ENCODE peak calls at places on chromosomes 13 and 19, in six cellular contexts. Z is CD4-positive, alpha-beta T cell; V is ovary; G is gastrocnemius medialis; E is MM.1S; W is left lung. H is an unnamed sample. For H3K27me3, the result is how much of the 10 kb centered on the place peaks cover.

GRCh38 chr19:17473041-17473440 is 2.7 kb downstream of the SLC27A1 start:
- DNase-seq in Z (no peak), V (no peak), G (peak), E (no peak), W (no peak), H (no peak)

GRCh38 chr19:45464861-45465427 is 2.9 kb upstream of the FOSB start:
- DNase-seq in Z (no peak), V (no peak), G (no peak), E (no peak), W (no peak), H (no peak)

GRCh38 chr13:48333976-48334375 is 30.4 kb downstream of the RB1 start:
- DNase-seq in Z (no peak), V (no peak), G (no peak), E (no peak), W (no peak), H (no peak)

GRCh38 chr19:55179570-55180484 is at the start of gene SYT5:
- DNase-seq in Z (peak), V (peak), G (no peak), E (peak), W (no peak), H (peak)

GRCh38 chr19:37969695-37970094 is 62.7 kb downstream of the SIPA1L3 start:
- DNase-seq in Z (no peak), V (no peak), G (no peak), E (no peak), W (no peak), H (no peak)

GRCh38 chr13:30339721-30340366 is 32.5 kb upstream of the KATNAL1 start:
- DNase-seq in Z (no peak), V (peak), G (no peak), E (no peak), W (no peak), H (no peak)

GRCh38 chr13:66665991-66666390 is 564.1 kb downstream of the PCDH9 start:
- DNase-seq in Z (no peak), V (no peak), G (no peak), E (no peak), W (peak), H (no peak)

GRCh38 chr13:98842858-98843481 is 90.5 kb upstream of the SLC15A1 start:
- DNase-seq in Z (peak), V (peak), G (no peak), E (peak), W (no peak), H (peak)

GRCh38 chr19:39001016-39001415 is 25.5 kb upstream of the FBXO17 start:
- DNase-seq in Z (no peak), V (no peak), G (no peak), E (no peak), W (no peak), H (no peak)

GRCh38 chr13:81872581-81872980 is 1531.7 kb upstream of the SPRY2 start:
- DNase-seq in Z (no peak), V (no peak), G (no peak), E (peak), W (no peak), H (no peak)

GRCh38 chr19:7732045-7732444 is at the start of gene CLEC4G:
- DNase-seq in Z (no peak), V (no peak), G (no peak), E (no peak), W (no peak), H (no peak)

GRCh38 chr13:79295906-79296564 is 110.0 kb downstream of the RBM26 start:
- DNase-seq in Z (no peak), V (no peak), G (no peak), E (no peak), W (no peak), H (no peak)

GRCh38 chr19:17337675-17338439 is 504 bp downstream of the GTPBP3 start:
- DNase-seq in Z (no peak), V (peak), G (no peak), E (peak), W (no peak), H (no peak)

GRCh38 chr13:112102243-112102642 is 35.3 kb downstream of the SOX1 start:
- DNase-seq in Z (no peak), V (no peak), G (no peak), E (no peak), W (no peak), H (no peak)

GRCh38 chr13:26280822-26281221 is 26.9 kb downstream of the CDK8 start:
- DNase-seq in Z (no peak), V (no peak), G (no peak), E (no peak), W (no peak), H (no peak)

GRCh38 chr19:28553005-28553404 is 659.9 kb downstream of the UQCRFS1 start:
- DNase-seq in Z (no peak), V (no peak), G (no peak), E (no peak), W (no peak), H (no peak)

GRCh38 chr19:6639439-6639838 is 30.5 kb downstream of the TNFSF14 start:
- DNase-seq in Z (no peak), V (no peak), G (no peak), E (no peak), W (no peak), H (no peak)

GRCh38 chr13:91459485-91459884 is 61.1 kb downstream of the GPC5 start:
- DNase-seq in Z (no peak), V (no peak), G (no peak), E (no peak), W (no peak), H (no peak)

GRCh38 chr19:2375341-2376121 is 15.5 kb downstream of the TMPRSS9 start:
- DNase-seq in Z (no peak), V (no peak), G (no peak), E (no peak), W (no peak), H (no peak)

GRCh38 chr13:74316531-74316930 is 182.3 kb upstream of the KLF12 start:
- DNase-seq in Z (no peak), V (no peak), G (no peak), E (no peak), W (no peak), H (no peak)

GRCh38 chr13:112170823-112171569 is 104.0 kb downstream of the SOX1 start:
- DNase-seq in Z (no peak), V (no peak), G (no peak), E (no peak), W (no peak), H (no peak)

GRCh38 chr19:36819130-36819630 is 19.0 kb downstream of the ZNF790 start:
- DNase-seq in Z (no peak), V (no peak), G (no peak), E (no peak), W (no peak), H (no peak)

GRCh38 chr19:588093-588742 is 1.5 kb upstream of the HCN2 start:
- DNase-seq in Z (peak), V (peak), G (no peak), E (peak), W (peak), H (peak)

GRCh38 chr19:870963-871401 is 11.5 kb downstream of the CFD start:
- DNase-seq in Z (no peak), V (peak), G (no peak), E (no peak), W (no peak), H (peak)

GRCh38 chr19:22545751-22546150 is 88.4 kb upstream of the ZNF492 start:
- DNase-seq in Z (no peak), V (peak), G (no peak), E (peak), W (no peak), H (peak)

GRCh38 chr19:41906916-41907680 is 21.2 kb downstream of the ERFL start:
- DNase-seq in Z (no peak), V (no peak), G (no peak), E (no peak), W (no peak), H (no peak)

GRCh38 chr19:41906271-41906670 is 22.0 kb downstream of the ERFL start:
- DNase-seq in Z (no peak), V (no peak), G (no peak), E (no peak), W (no peak), H (no peak)

GRCh38 chr19:41903161-41903953 is 20.4 kb downstream of the ARHGEF1 start:
- DNase-seq in Z (no peak), V (no peak), G (no peak), E (no peak), W (peak), H (no peak)

GRCh38 chr19:41904118-41904870 is 21.3 kb downstream of the ARHGEF1 start:
- DNase-seq in Z (no peak), V (no peak), G (no peak), E (no peak), W (peak), H (no peak)

DNA sequence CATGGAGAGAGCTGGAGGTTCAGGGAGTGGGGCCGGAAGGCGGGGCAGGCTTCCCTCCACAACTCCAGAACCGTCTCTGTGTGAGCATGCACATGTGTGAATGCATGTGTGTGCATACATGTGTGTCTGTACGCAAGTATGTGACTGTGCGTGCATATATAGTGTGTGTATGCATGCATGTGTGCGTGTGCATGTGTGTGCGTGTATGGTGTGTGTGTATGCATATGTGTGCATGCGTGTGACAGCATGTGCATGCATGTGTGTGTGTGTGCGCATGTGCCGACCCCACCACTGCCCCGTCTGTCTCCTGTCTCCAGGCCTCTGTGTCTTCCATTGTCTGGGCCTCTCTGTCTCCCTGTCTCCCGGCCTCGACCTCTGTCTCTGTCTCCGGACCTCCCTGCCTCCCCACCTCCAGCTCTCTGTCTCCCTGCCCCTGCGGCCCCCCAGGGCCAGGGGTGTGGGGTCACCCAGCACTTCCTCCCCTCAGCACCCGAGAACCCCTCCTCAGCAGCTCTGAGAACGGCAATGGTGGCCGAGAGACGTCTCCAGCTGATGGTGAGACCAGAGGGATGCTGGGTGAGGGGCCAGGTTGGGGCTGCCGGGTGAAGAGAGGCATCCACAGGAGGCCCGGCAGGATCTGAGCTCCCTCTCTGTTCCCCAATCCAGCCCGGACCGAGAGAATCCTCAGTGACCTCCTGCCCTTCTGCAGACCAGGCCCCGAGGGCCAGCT is 22.5 kb downstream of the ARHGEF1 start:
- DNase-seq in Z (no peak), V (no peak), G (no peak), E (no peak), W (peak), H (no peak)
- H3K27ac ChIP-seq in Z (no peak), V (no peak), G (no peak), E (no peak), W (no peak), H (no peak)

DNA sequence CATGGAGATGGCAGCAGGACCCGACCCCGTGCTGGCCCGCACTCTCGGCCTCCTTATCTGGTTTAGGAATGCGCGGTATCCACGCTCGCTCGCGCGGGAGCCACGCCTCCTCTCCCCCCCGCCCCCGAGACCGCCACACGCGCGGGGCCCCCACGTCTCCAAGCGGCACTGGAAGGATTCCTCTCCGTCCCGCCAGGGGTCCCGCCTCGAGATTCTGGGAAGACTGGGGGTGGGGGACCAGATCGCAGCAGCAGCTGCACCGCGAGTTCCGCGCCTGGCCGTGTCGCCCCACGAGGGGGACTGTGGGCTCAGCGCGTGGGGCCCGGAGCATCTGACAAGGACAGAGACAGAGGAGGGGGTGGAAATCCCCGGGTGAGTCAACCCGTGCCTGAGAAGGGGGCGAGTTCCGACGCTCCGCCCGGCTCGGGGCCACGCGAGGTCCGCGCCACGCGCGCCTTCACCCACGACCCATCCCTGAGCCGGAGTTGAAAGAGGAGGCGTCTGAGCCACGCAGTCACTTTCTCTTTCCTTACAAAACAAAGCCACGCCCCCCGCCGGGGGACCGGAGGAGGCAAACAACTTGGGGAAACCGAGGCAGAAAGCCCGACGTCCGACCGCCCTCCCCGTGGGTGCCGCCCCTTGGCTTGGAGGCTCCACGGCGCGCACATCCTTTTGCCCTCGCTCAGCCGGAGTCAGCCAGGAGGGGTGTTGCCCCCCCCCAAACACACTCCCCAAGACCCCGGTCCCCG is 802 bp downstream of the S1PR2 start:
- DNase-seq in Z (peak), V (peak), G (no peak), E (no peak), W (no peak), H (peak)
- TF ChIP-seq CTCF in Z (no peak), V (no peak), G (no peak), E (no peak), W (no peak), H (no peak)

GRCh38 chr13:94312511-94313191 is 166.8 kb downstream of the DCT start:
- DNase-seq in Z (no peak), V (no peak), G (no peak), E (peak), W (peak), H (no peak)
- H3K27me3 ChIP-seq in Z (under half), V (under half), G (under half), E (under half), W (under half), H (under half)

GRCh38 chr19:48613852-48614435 is 932 bp downstream of the FAM83E start:
- DNase-seq in Z (no peak), V (no peak), G (no peak), E (no peak), W (no peak), H (no peak)

GRCh38 chr19:48615145-48616040 is 517 bp upstream of the FAM83E start:
- DNase-seq in Z (no peak), V (peak), G (no peak), E (no peak), W (no peak), H (no peak)

GRCh38 chr19:48613024-48613851 is 1.6 kb downstream of the FAM83E start:
- DNase-seq in Z (no peak), V (peak), G (peak), E (no peak), W (peak), H (no peak)

GRCh38 chr19:48616041-48616436 is 1.2 kb upstream of the FAM83E start:
- DNase-seq in Z (no peak), V (peak), G (no peak), E (no peak), W (peak), H (no peak)

GRCh38 chr19:48614436-48615144 is at the start of gene FAM83E:
- DNase-seq in Z (no peak), V (peak), G (peak), E (no peak), W (peak), H (no peak)
- H3K27ac ChIP-seq in Z (no peak), V (no peak), G (peak), E (no peak), W (peak), H (no peak)

GRCh38 chr13:37869756-37870488 is at the start of gene TRPC4:
- DNase-seq in Z (no peak), V (peak), G (no peak), E (no peak), W (peak), H (peak)
- TF ChIP-seq CTCF in Z (no peak), V (no peak), G (no peak), E (peak), W (no peak), H (peak)

H was measured in heart right ventricle.